ENCODE peak calls at places on chromosomes 13 and 19, in five cellular contexts. Z is omental fat pad, W is testis, L is psoas muscle, O is endothelial cell. M is an unnamed sample.

GRCh38 chr19:7691497-7691896 is 10.4 kb downstream of the FCER2 start:
- DNase-seq in Z (no peak), W (no peak), L (no peak), O (no peak), M (no peak)

GRCh38 chr13:107209811-107210210 is 641.9 kb upstream of the ARGLU1 start:
- DNase-seq in Z (no peak), W (no peak), L (no peak), O (no peak), M (no peak)

GRCh38 chr13:76596216-76596615 is 290.0 kb downstream of the KCTD12 start:
- DNase-seq in Z (no peak), W (no peak), L (no peak), O (no peak), M (no peak)

GRCh38 chr13:111031531-111031961 is 83.6 kb upstream of the ARHGEF7 start:
- DNase-seq in Z (no peak), W (no peak), L (peak), O (no peak), M (no peak)

GRCh38 chr19:50494186-50495019 is 16.6 kb downstream of the JOSD2 start:
- DNase-seq in Z (no peak), W (no peak), L (peak), O (no peak), M (no peak)

GRCh38 chr19:3565177-3565576 is 7.6 kb upstream of the HMG20B start:
- DNase-seq in Z (no peak), W (no peak), L (no peak), O (no peak), M (no peak)

GRCh38 chr19:49515767-49516166 is 3.3 kb downstream of the FCGRT start:
- DNase-seq in Z (no peak), W (no peak), L (peak), O (no peak), M (no peak)

GRCh38 chr19:55189424-55189823 is 9.3 kb upstream of the SYT5 start:
- DNase-seq in Z (no peak), W (no peak), L (peak), O (no peak), M (no peak)

GRCh38 chr19:32017341-32017948 is 328.0 kb upstream of the ZNF507 start:
- DNase-seq in Z (no peak), W (no peak), L (no peak), O (no peak), M (no peak)
- TF ChIP-seq CTCF in Z (no peak), W (no peak), L (no peak), O (no peak), M (no peak)

GRCh38 chr19:38265213-38265861 is 964 bp downstream of the SPINT2 start:
- DNase-seq in Z (no peak), W (peak), L (no peak), O (no peak), M (peak)
- TF ChIP-seq CTCF in Z (no peak), W (no peak), L (no peak), O (no peak), M (no peak)

DNA sequence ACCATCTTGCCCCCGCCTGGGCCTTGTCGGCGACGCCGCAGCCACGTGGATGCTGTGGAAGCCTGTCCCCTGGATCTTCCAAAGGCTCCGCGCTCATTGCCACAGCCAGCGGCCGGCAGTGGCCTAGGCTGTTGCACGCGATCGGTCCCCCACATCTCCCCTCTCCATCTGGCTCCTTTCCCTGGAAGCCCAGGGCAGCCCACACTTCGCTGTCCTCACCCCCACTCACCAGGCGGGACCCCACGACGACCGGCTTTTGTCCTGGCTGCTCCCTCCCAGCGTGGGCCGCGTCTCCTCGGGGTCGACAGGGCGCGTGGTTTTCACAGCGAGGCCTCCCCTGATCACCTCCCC is 599 bp upstream of the TEX30 start:
- DNase-seq in Z (no peak), W (no peak), L (peak), O (no peak), M (no peak)
- TF ChIP-seq CTCF in Z (no peak), W (no peak), L (no peak), O (no peak), M (no peak)

DNA sequence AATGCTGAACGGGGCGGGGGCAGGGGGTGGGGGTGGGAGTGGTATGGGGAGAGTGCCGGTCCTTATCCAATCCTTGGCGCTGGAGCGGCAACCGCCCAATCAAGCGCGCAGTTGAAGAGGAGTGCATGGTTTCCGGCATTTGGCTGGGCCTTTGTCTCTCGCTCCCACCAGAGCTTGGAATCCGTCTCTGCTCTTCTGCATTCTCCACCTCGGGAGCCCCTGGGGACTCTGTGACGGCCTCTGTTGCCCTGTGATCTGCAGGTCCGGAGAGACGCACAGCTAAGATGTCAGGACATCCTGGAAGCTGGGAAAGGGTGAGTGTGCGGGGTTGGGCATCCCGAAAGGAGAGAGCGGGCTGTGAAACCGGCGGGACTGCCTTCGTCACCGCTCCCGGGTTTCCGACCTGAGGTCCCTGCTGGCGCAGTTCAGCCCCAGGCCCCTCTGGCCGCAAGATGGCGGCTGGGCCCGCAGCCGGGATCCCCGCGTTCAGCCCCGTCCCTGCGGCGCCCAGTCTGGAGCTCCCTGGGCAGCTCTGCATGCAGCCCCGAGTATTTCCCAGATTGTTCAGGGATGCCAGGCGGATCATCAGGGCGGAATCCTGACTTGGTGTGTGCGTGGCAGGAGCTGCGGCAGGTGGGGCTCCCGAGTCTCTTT is 53.6 kb upstream of the ZNF254 start:
- DNase-seq in Z (peak), W (peak), L (peak), O (peak), M (peak)
- TF ChIP-seq CTCF in Z (no peak), W (no peak), L (no peak), O (no peak), M (no peak)

GRCh38 chr13:24605923-24606372 is 74.3 kb upstream of the ATP12A start:
- DNase-seq in Z (no peak), W (no peak), L (no peak), O (no peak), M (peak)
- TF ChIP-seq CTCF in Z (no peak), W (no peak), L (no peak), O (no peak), M (peak)

DNA sequence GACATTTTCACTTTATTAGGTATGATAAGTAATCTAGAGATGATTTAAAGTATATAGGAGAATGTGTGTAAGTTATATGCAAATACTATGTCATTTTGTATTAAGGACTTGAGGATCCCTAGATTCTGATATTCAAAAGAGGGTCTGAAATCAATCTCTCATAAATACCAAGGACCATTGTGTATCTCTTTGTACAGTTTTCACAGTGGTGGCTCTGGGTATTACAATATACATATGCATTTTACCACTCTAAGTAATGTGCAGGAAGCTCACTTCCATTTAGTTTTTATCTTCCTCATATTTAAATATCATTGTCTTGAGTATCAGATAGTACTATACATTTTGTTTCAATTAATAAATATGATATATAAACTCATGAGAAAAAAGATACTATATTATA is 862.6 kb upstream of the PCDH20 start:
- DNase-seq in Z (no peak), W (no peak), L (no peak), O (no peak), M (no peak)
- TF ChIP-seq CTCF in Z (no peak), W (no peak), L (no peak), O (peak), M (no peak)

M was measured in Calu3.